ENCODE peak calls at places on chromosomes 16 and 17, in ten cellular contexts. One of them, this sample, is unnamed.

GRCh38 chr16:25014500-25015147 is 545 bp downstream of the ARHGAP17 start:
- DNase-seq in body of pancreas: peak; percentile 49
- DNase-seq in A549: peak; percentile 28
- DNase-seq in OCI-LY7: peak; percentile 42
- DNase-seq in Jurkat, Clone E6-1: no peak
- DNase-seq in K562: peak; percentile 74
- DNase-seq in colonic mucosa: peak; percentile 63
- DNase-seq in neural progenitor cell: peak; percentile 77
- DNase-seq in mucosa of descending colon: peak; percentile 63
- DNase-seq in choroid plexus epithelial cell: peak; percentile 57
- DNase-seq in this sample: peak; percentile 78

GRCh38 chr17:19004601-19005441 is at the start of gene FAM83G:
- DNase-seq in body of pancreas: peak; percentile 91
- DNase-seq in OCI-LY7: peak; percentile 58
- DNase-seq in K562: peak; percentile 87
- DNase-seq in neural progenitor cell: peak; percentile 80
- DNase-seq in Jurkat, Clone E6-1: no peak
- DNase-seq in A549: peak; percentile 90
- DNase-seq in colonic mucosa: peak; percentile 93
- DNase-seq in choroid plexus epithelial cell: peak; percentile 54
- DNase-seq in mucosa of descending colon: peak; percentile 96
- DNase-seq in this sample: peak; percentile 82

GRCh38 chr17:36124879-36125824 is 21.5 kb downstream of the CCL4 start:
- DNase-seq in A549: no peak
- DNase-seq in choroid plexus epithelial cell: no peak
- DNase-seq in body of pancreas: no peak
- DNase-seq in mucosa of descending colon: no peak
- DNase-seq in K562: no peak
- DNase-seq in OCI-LY7: peak; percentile 59
- DNase-seq in neural progenitor cell: peak; percentile 34
- DNase-seq in colonic mucosa: no peak
- DNase-seq in Jurkat, Clone E6-1: no peak
- DNase-seq in this sample: no peak

GRCh38 chr17:63695889-63696288 is 4.0 kb downstream of the LIMD2 start:
- DNase-seq in colonic mucosa: no peak
- DNase-seq in K562: no peak
- DNase-seq in A549: no peak
- DNase-seq in body of pancreas: no peak
- DNase-seq in neural progenitor cell: no peak
- DNase-seq in choroid plexus epithelial cell: no peak
- DNase-seq in Jurkat, Clone E6-1: no peak
- DNase-seq in mucosa of descending colon: no peak
- DNase-seq in OCI-LY7: no peak
- DNase-seq in this sample: no peak

GRCh38 chr17:62188713-62189112 is 123.6 kb upstream of the MED13 start:
- DNase-seq in choroid plexus epithelial cell: peak; percentile 15
- DNase-seq in OCI-LY7: no peak
- DNase-seq in neural progenitor cell: peak; percentile 20
- DNase-seq in A549: peak; percentile 45
- DNase-seq in K562: no peak
- DNase-seq in mucosa of descending colon: peak; percentile 74
- DNase-seq in body of pancreas: peak; percentile 15
- DNase-seq in Jurkat, Clone E6-1: no peak
- DNase-seq in colonic mucosa: peak; percentile 72
- DNase-seq in this sample: no peak

GRCh38 chr17:8856869-8857575 is 10.5 kb downstream of the PIK3R6 start:
- DNase-seq in neural progenitor cell: no peak
- DNase-seq in choroid plexus epithelial cell: no peak
- DNase-seq in mucosa of descending colon: no peak
- DNase-seq in colonic mucosa: no peak
- DNase-seq in A549: no peak
- DNase-seq in K562: no peak
- DNase-seq in OCI-LY7: no peak
- DNase-seq in body of pancreas: no peak
- DNase-seq in Jurkat, Clone E6-1: peak; percentile 41
- DNase-seq in this sample: no peak

GRCh38 chr17:42699415-42699740 is 17.0 kb downstream of the CNTNAP1 start:
- DNase-seq in A549: no peak
- DNase-seq in colonic mucosa: no peak
- DNase-seq in mucosa of descending colon: no peak
- DNase-seq in choroid plexus epithelial cell: no peak
- DNase-seq in body of pancreas: no peak
- DNase-seq in Jurkat, Clone E6-1: no peak
- DNase-seq in K562: no peak
- DNase-seq in OCI-LY7: no peak
- DNase-seq in neural progenitor cell: no peak
- DNase-seq in this sample: no peak

GRCh38 chr17:73465851-73466250 is 154.1 kb upstream of the CDC42EP4 start:
- DNase-seq in A549: no peak
- DNase-seq in mucosa of descending colon: no peak
- DNase-seq in K562: no peak
- DNase-seq in OCI-LY7: no peak
- DNase-seq in colonic mucosa: no peak
- DNase-seq in neural progenitor cell: no peak
- DNase-seq in choroid plexus epithelial cell: no peak
- DNase-seq in Jurkat, Clone E6-1: no peak
- DNase-seq in body of pancreas: no peak
- DNase-seq in this sample: no peak

GRCh38 chr17:48644910-48645557 is 18.9 kb upstream of the HOXB9 start:
- DNase-seq in mucosa of descending colon: peak; percentile 20
- DNase-seq in body of pancreas: no peak
- DNase-seq in K562: no peak
- DNase-seq in OCI-LY7: no peak
- DNase-seq in Jurkat, Clone E6-1: no peak
- DNase-seq in choroid plexus epithelial cell: no peak
- DNase-seq in colonic mucosa: peak; percentile 32
- DNase-seq in neural progenitor cell: peak; percentile 1
- DNase-seq in A549: no peak
- DNase-seq in this sample: no peak

GRCh38 chr17:48647964-48648245 is 21.7 kb upstream of the HOXB9 start:
- DNase-seq in A549: no peak
- DNase-seq in neural progenitor cell: no peak
- DNase-seq in mucosa of descending colon: no peak
- DNase-seq in OCI-LY7: no peak
- DNase-seq in K562: no peak
- DNase-seq in choroid plexus epithelial cell: no peak
- DNase-seq in colonic mucosa: no peak
- DNase-seq in body of pancreas: no peak
- DNase-seq in Jurkat, Clone E6-1: no peak
- DNase-seq in this sample: no peak

GRCh38 chr17:48646183-48647102 is 20.3 kb upstream of the HOXB9 start:
- DNase-seq in Jurkat, Clone E6-1: no peak
- DNase-seq in neural progenitor cell: peak; percentile 42
- DNase-seq in K562: peak; percentile 76
- DNase-seq in choroid plexus epithelial cell: no peak
- DNase-seq in A549: peak; percentile 64
- DNase-seq in body of pancreas: no peak
- DNase-seq in colonic mucosa: peak; percentile 76
- DNase-seq in mucosa of descending colon: peak; percentile 79
- DNase-seq in OCI-LY7: no peak
- DNase-seq in this sample: no peak

GRCh38 chr17:48645639-48646182 is 19.6 kb upstream of the HOXB9 start:
- DNase-seq in body of pancreas: no peak
- DNase-seq in OCI-LY7: no peak
- DNase-seq in mucosa of descending colon: peak; percentile 25
- DNase-seq in choroid plexus epithelial cell: no peak
- DNase-seq in K562: no peak
- DNase-seq in Jurkat, Clone E6-1: no peak
- DNase-seq in neural progenitor cell: no peak
- DNase-seq in colonic mucosa: peak; percentile 32
- DNase-seq in A549: no peak
- DNase-seq in this sample: no peak

DNA sequence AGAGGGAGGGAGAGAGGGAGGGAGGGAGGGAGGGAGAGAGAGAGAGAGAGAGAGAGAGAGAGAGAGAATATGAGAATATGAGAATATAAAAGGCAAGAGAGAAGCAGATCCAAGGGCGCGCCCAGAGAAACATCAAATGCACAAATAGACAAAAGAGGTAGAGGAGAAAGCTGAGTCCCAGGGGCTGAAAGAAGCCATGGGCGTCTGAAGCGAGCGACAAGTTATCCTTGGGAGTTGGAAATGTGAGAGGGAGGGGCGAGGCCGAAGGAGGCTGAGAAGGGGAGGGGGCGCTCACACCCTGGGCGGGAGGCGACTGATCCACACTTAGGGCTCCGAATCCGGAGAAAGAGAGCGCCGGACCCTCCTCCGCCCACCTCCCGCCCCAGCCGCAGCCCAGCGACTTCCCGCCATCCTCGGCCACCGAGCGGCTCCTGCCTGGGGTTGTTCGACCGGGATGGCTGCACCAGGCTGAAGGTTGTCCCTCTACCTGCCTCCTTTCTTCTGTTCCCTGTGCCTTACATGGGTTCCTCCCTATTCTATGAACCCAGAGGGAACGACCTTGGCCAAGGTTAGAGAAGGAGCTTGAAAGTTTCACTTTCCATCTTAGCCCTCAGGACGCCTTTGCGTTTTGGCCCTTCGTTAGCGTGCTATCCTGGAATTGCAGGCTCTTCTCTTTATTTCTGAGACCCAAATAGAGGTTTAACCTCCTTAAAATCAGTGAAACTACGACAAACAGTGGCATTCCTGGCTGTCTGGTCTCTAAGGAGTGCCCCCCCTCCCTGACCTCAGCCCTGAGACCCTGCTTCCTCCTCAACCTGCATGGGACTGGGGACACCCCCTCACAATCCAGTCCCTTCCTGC is 21.2 kb upstream of the HOXB9 start:
- DNase-seq in neural progenitor cell: peak; percentile 45
- DNase-seq in Jurkat, Clone E6-1: no peak
- DNase-seq in choroid plexus epithelial cell: peak; percentile 6
- DNase-seq in K562: peak; percentile 48
- DNase-seq in body of pancreas: no peak
- DNase-seq in OCI-LY7: no peak
- DNase-seq in A549: peak; percentile 71
- DNase-seq in mucosa of descending colon: peak; percentile 71
- DNase-seq in colonic mucosa: peak; percentile 66
- DNase-seq in this sample: no peak
- H3K4me3 ChIP-seq in neural progenitor cell: no peak overlapping the region
- H3K4me3 ChIP-seq in Jurkat, Clone E6-1: no peak overlapping the region
- H3K4me3 ChIP-seq in choroid plexus epithelial cell: peak overlapping the region; percentile 34
- H3K4me3 ChIP-seq in K562: peak overlapping the region; percentile 56
- H3K4me3 ChIP-seq in body of pancreas: no peak overlapping the region
- H3K4me3 ChIP-seq in OCI-LY7: peak overlapping the region; percentile 43
- H3K4me3 ChIP-seq in A549: peak overlapping the region; percentile 74
- H3K4me3 ChIP-seq in mucosa of descending colon: peak overlapping the region; percentile 45
- H3K4me3 ChIP-seq in colonic mucosa: peak overlapping the region; percentile 50
- H3K4me3 ChIP-seq in this sample: peak overlapping the region; percentile 73

DNA sequence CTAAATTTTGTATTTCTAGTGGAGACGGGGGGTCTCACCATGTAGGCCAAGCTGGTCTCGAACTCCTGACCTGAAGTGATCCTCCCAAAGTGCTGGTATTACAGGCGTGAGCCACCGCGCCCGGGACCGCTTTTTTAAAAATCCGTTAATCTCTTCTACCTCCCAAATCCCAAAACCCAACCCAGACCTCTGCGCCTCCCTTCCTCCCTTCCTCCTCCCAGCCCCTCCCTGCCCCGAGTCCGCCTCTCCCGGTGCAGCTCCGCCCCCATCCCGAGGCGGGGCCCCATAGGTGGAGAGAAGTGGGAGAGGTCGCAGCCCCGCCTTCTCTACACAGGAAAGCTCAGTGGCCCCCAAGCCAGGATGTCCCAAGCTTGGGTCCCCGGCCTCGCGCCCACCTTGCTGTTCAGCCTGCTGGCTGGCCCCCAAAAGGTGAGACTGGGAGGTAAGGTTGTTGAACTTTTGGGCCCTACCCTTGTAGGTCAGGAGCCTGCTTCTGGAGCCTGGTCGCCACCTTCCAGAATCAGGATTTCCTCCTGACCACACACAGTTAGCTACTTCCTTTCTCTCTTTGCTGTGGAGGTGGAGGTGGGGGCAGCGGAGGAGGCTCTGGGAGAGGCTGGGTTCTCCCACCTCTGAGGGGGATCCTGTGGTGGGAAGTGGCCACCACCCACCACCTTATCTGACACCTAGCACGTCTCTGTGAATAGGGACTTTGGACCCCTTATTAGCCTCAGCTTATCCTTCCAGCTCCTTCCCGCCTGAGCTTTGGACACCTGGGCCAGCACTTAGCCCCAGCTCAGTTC is at the start of gene TMEM92:
- DNase-seq in Jurkat, Clone E6-1: no peak
- DNase-seq in colonic mucosa: peak; percentile 91
- DNase-seq in mucosa of descending colon: peak; percentile 85
- DNase-seq in choroid plexus epithelial cell: no peak
- DNase-seq in body of pancreas: peak; percentile 36
- DNase-seq in K562: peak; percentile 86
- DNase-seq in OCI-LY7: no peak
- DNase-seq in A549: peak; percentile 86
- DNase-seq in neural progenitor cell: peak; percentile 90
- DNase-seq in this sample: no peak
- H3K4me3 ChIP-seq in Jurkat, Clone E6-1: no peak within 1 kb of the TSS
- H3K4me3 ChIP-seq in colonic mucosa: peak within 1 kb of the TSS; percentile 54
- H3K4me3 ChIP-seq in mucosa of descending colon: no peak within 1 kb of the TSS
- H3K4me3 ChIP-seq in choroid plexus epithelial cell: peak within 1 kb of the TSS; percentile 64
- H3K4me3 ChIP-seq in body of pancreas: no peak within 1 kb of the TSS
- H3K4me3 ChIP-seq in K562: peak within 1 kb of the TSS; percentile 35
- H3K4me3 ChIP-seq in OCI-LY7: no peak within 1 kb of the TSS
- H3K4me3 ChIP-seq in A549: peak within 1 kb of the TSS; percentile 51
- H3K4me3 ChIP-seq in neural progenitor cell: peak within 1 kb of the TSS; percentile 35
- H3K4me3 ChIP-seq in this sample: peak within 1 kb of the TSS; percentile 78

DNA sequence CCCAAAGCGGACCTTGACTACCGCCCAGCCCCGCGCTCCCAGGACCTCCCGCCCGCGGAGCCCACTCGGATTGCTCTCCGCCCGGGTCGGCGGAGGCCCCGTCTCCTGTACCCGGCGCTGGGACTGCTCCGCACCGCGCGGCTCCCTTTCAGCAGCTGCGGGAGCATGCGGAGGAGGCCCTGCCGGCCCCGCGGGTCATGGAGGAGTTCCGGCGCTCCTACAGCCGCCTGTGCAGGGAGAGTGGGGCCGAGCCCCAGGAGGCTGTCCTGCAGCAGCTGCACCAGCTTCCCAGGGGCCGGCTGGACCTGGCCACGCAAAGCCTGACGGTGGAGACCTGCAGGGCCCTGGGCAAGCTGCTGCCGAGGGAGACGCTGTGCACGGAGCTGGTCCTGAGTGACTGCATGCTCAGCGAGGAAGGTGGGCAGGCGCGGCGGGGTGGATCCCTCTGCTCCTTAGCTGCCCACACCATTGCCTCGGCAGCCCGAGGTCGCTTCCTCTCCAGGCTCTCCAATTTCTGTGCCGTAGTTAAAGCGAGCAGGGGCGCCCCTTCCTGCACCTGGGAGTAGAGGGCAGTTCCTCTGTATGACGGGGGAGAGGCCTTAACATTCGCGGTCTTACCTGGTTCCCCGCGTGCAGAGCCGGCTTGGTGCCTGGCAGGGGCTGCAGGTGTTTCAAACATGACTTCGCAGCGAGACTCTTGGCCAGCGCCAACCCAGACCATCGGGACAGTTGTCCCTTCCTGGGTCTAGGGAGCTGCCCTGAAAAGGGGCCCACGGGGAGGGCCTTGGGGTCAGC is 539 bp downstream of the LRRC45 start:
- DNase-seq in A549: peak; percentile 39
- DNase-seq in body of pancreas: peak; percentile 43
- DNase-seq in Jurkat, Clone E6-1: no peak
- DNase-seq in neural progenitor cell: no peak
- DNase-seq in colonic mucosa: no peak
- DNase-seq in K562: no peak
- DNase-seq in OCI-LY7: peak; percentile 59
- DNase-seq in mucosa of descending colon: no peak
- DNase-seq in choroid plexus epithelial cell: no peak
- DNase-seq in this sample: no peak
- H3K4me3 ChIP-seq in A549: peak overlapping the region; percentile 66
- H3K4me3 ChIP-seq in body of pancreas: peak overlapping the region; percentile 83
- H3K4me3 ChIP-seq in Jurkat, Clone E6-1: peak overlapping the region; percentile 78
- H3K4me3 ChIP-seq in neural progenitor cell: peak overlapping the region; percentile 78
- H3K4me3 ChIP-seq in colonic mucosa: peak overlapping the region; percentile 77
- H3K4me3 ChIP-seq in K562: peak overlapping the region; percentile 69
- H3K4me3 ChIP-seq in OCI-LY7: peak overlapping the region; percentile 72
- H3K4me3 ChIP-seq in mucosa of descending colon: peak overlapping the region; percentile 37
- H3K4me3 ChIP-seq in choroid plexus epithelial cell: peak overlapping the region; percentile 72
- H3K4me3 ChIP-seq in this sample: peak overlapping the region; percentile 84

DNA sequence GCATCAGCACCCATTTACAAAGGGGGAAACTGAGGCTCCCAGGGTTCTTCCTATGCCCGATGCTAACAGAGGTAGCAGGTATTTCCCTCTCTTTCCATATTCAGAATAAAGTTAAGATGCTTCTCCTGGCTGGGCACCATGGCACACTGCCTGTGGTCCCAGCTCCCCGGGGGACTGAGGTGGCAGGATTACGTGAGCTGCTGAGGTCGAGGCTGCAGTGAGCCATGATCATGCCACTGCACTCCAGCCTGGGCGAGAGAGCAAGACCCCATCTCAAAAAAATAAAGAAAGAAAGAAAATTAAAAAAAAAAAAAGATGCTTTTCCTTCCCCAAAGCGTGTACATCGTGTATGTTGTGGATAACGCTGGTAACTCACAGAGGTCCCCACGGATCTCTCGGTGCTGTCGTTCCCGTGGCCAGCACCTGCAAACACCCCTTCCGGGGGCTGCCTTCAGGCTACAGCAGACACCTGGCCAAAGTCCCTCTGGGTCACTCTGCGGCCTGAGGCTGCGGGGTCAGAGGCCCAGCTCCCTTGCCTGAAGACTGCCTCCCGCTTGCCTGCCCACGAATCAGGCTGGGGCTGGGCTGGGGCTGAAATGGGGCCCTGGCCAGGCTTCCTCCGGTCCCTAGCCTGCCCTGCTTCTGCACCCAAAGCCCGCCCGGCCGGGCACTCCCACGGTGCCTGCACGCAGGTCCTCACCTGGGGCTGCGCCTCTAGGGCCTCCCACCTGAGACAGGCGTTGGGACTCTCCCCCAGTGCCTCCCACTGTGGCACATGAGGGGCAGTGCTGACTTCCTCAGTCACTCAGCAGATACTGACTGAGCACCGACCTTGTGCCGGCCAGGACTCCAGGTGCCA is 63.1 kb downstream of the ZDHHC7 start:
- DNase-seq in body of pancreas: no peak
- DNase-seq in neural progenitor cell: no peak
- DNase-seq in K562: no peak
- DNase-seq in A549: no peak
- DNase-seq in mucosa of descending colon: no peak
- DNase-seq in colonic mucosa: no peak
- DNase-seq in OCI-LY7: no peak
- DNase-seq in Jurkat, Clone E6-1: no peak
- DNase-seq in choroid plexus epithelial cell: no peak
- DNase-seq in this sample: no peak
- H3K4me3 ChIP-seq in body of pancreas: no peak overlapping the region
- H3K4me3 ChIP-seq in neural progenitor cell: no peak overlapping the region
- H3K4me3 ChIP-seq in K562: no peak overlapping the region
- H3K4me3 ChIP-seq in A549: no peak overlapping the region
- H3K4me3 ChIP-seq in mucosa of descending colon: no peak overlapping the region
- H3K4me3 ChIP-seq in colonic mucosa: no peak overlapping the region
- H3K4me3 ChIP-seq in OCI-LY7: no peak overlapping the region
- H3K4me3 ChIP-seq in Jurkat, Clone E6-1: no peak overlapping the region
- H3K4me3 ChIP-seq in choroid plexus epithelial cell: no peak overlapping the region
- H3K4me3 ChIP-seq in this sample: no peak overlapping the region

This sample was measured in adipocyte.